ENCODE peak calls at places on chromosomes 5 and 9, in nine cellular contexts. T, F, Z, K, G, R, Q, J and A are unnamed samples.
A peak's percentile ranks its signal among the peaks of the same experiment; 100 is the strongest.

GRCh38 chr9:72983512-72984021 is 30.7 kb upstream of the ALDH1A1 start:
- DNase-seq in J (no peak), G (no peak), Q (no peak), K (no peak), T (no peak), Z (no peak), F (peak; percentile 92), R (peak; percentile 89), A (no peak)

GRCh38 chr5:891117-891836 is 1.3 kb downstream of the BRD9 start:
- DNase-seq in Z (no peak), Q (no peak), F (peak; percentile 88), J (peak; percentile 28), G (no peak), R (peak; percentile 88), K (peak; percentile 42), T (no peak), A (peak; percentile 27)

GRCh38 chr5:78295035-78295961 is 800 bp upstream of the AP3B1 start:
- DNase-seq in G (peak; percentile 15), Z (peak; percentile 40), K (peak; percentile 11), R (peak; percentile 35), Q (no peak), F (no peak), T (peak; percentile 67), J (peak; percentile 62), A (peak; percentile 30)

GRCh38 chr5:3335301-3335700 is 260.3 kb upstream of the IRX1 start:
- DNase-seq in J (no peak), F (no peak), Q (no peak), T (no peak), Z (no peak), G (no peak), K (no peak), R (no peak), A (no peak)

GRCh38 chr5:77999013-77999798 is 223.1 kb upstream of the TBCA start:
- DNase-seq in G (no peak), Z (no peak), R (no peak), K (no peak), F (no peak), Q (no peak), T (no peak), J (no peak), A (no peak)

GRCh38 chr5:123810253-123810652 is 298.3 kb downstream of the CSNK1G3 start:
- DNase-seq in J (no peak), T (peak; percentile 19), K (no peak), R (peak; percentile 89), G (no peak), Z (no peak), F (no peak), Q (no peak), A (peak; percentile 28)

GRCh38 chr5:143209881-143210395 is 193.5 kb downstream of the NR3C1 start:
- DNase-seq in T (no peak), F (no peak), Z (no peak), G (no peak), R (no peak), K (no peak), Q (no peak), J (no peak), A (no peak)

GRCh38 chr5:59143926-59144333 is 561.1 kb downstream of the RAB3C start:
- DNase-seq in Q (no peak), T (no peak), J (no peak), F (no peak), Z (no peak), R (no peak), G (no peak), K (no peak), A (peak; percentile 29)

GRCh38 chr5:169848271-169848670 is 132.0 kb downstream of the INSYN2B start:
- DNase-seq in T (no peak), Z (no peak), F (no peak), K (no peak), J (no peak), Q (no peak), G (no peak), R (no peak), A (no peak)

GRCh38 chr9:113669523-113670115 is 206.1 kb downstream of the RGS3 start:
- DNase-seq in R (no peak), K (peak; percentile 86), G (no peak), Q (no peak), T (no peak), Z (no peak), F (peak; percentile 53), J (peak; percentile 79), A (no peak)

GRCh38 chr5:117623042-117623815 is 1048.6 kb upstream of the SEMA6A start:
- DNase-seq in Q (no peak), F (no peak), K (no peak), G (no peak), J (no peak), Z (no peak), R (no peak), T (no peak), A (no peak)

GRCh38 chr5:8376478-8376877 is 507.5 kb downstream of the MTRR start:
- DNase-seq in K (no peak), R (no peak), T (no peak), Z (no peak), J (no peak), F (no peak), Q (no peak), G (no peak), A (no peak)

GRCh38 chr9:118170032-118170955 is 466.1 kb downstream of the TLR4 start:
- DNase-seq in F (peak; percentile 67), K (peak; percentile 58), R (peak; percentile 47), G (no peak), Q (no peak), J (peak; percentile 69), Z (no peak), T (peak; percentile 68), A (peak; percentile 62)

GRCh38 chr5:20972419-20972925 is 984.5 kb upstream of the CDH18 start:
- DNase-seq in J (no peak), T (no peak), K (peak; percentile 47), Z (no peak), G (no peak), Q (no peak), F (no peak), R (peak; percentile 71), A (peak; percentile 6)

GRCh38 chr9:4769321-4770080 is 23.2 kb upstream of the RCL1 start:
- DNase-seq in K (peak; percentile 66), Z (no peak), R (no peak), G (no peak), F (peak; percentile 55), Q (no peak), T (no peak), J (peak; percentile 79), A (no peak)

GRCh38 chr5:118891252-118891651 is 97.1 kb downstream of the DTWD2 start:
- DNase-seq in R (no peak), T (no peak), Q (no peak), F (no peak), K (no peak), J (no peak), G (no peak), Z (no peak), A (no peak)

GRCh38 chr5:181052526-181052927 is 12.5 kb downstream of the BTNL9 start:
- DNase-seq in K (no peak), Z (no peak), Q (no peak), F (no peak), R (no peak), G (no peak), T (peak; percentile 10), J (peak; percentile 23), A (peak; percentile 39)

GRCh38 chr9:137671721-137672120 is 52.9 kb downstream of the EHMT1 start:
- DNase-seq in Z (no peak), G (no peak), R (no peak), J (no peak), F (no peak), K (no peak), T (no peak), Q (no peak), A (no peak)

GRCh38 chr5:138000102-138000723 is 32.7 kb downstream of the FAM13B start:
- DNase-seq in T (no peak), R (peak; percentile 66), Z (no peak), G (no peak), K (peak; percentile 27), Q (no peak), F (peak; percentile 86), J (peak; percentile 69), A (no peak)